ENCODE peak calls at places on chromosomes 4 and X, in ten cellular contexts. H is neural progenitor cell, I is anterior cingulate cortex, L is cardiac muscle cell, C is NCI-H2029 treated with DMSO at 0.1 percent for 48 hours, P is T-helper 9 cell, X is T-cell, U is C1 segment of cervical spinal cord, E is fibroblast of the aortic adventitia, D is posterior cingulate gyrus. Q is an unnamed sample.

GRCh38 chr4:107094332-107094731 is 58.2 kb upstream of the DKK2 start:
- DNase-seq in D (no peak), L (peak), C (no peak), I (no peak), X (no peak), E (peak), P (no peak), H (no peak), U (no peak), Q (peak)

GRCh38 chr4:48033825-48034413 is 17.3 kb downstream of the NIPAL1 start:
- DNase-seq in U (no peak), X (peak), L (peak), C (no peak), H (peak), P (peak), E (peak), I (no peak), D (no peak), Q (peak)

GRCh38 chr4:17494833-17495232 is 17.1 kb downstream of the QDPR start:
- DNase-seq in E (no peak), C (no peak), P (no peak), I (no peak), L (no peak), U (no peak), X (no peak), H (no peak), D (no peak), Q (no peak)

GRCh38 chr4:57051524-57051923 is 58.7 kb downstream of the IGFBP7 start:
- DNase-seq in I (no peak), C (no peak), H (no peak), D (no peak), L (no peak), X (no peak), P (no peak), E (no peak), U (no peak), Q (no peak)

GRCh38 chr4:113212613-113213012 is 163.2 kb downstream of the ANK2 start:
- DNase-seq in P (no peak), I (no peak), D (no peak), U (no peak), E (no peak), X (no peak), C (peak), L (no peak), H (peak), Q (no peak)

GRCh38 chr4:3705236-3705987 is 60.8 kb upstream of the ADRA2C start:
- DNase-seq in E (no peak), U (no peak), X (no peak), C (no peak), H (no peak), L (no peak), I (no peak), P (no peak), D (peak), Q (no peak)

GRCh38 chrX:132612990-132613564 is 124.2 kb upstream of the MBNL3 start:
- DNase-seq in H (peak), P (peak), U (no peak), D (peak), I (no peak), L (peak), X (peak), E (peak), C (peak), Q (peak)

GRCh38 chrX:148192547-148192946 is 211.4 kb downstream of the FMR1NB start:
- DNase-seq in D (no peak), H (no peak), P (no peak), C (no peak), L (no peak), X (no peak), I (no peak), E (no peak), U (no peak), Q (no peak)

GRCh38 chr4:87565746-87566145 is 36.6 kb upstream of the SPARCL1 start:
- DNase-seq in I (no peak), X (no peak), C (no peak), H (no peak), P (no peak), D (no peak), E (no peak), U (no peak), L (no peak), Q (no peak)

GRCh38 chrX:12210196-12210815 is 72.0 kb downstream of the FRMPD4 start:
- DNase-seq in E (peak), H (no peak), D (no peak), U (no peak), L (peak), C (no peak), P (no peak), I (no peak), X (no peak), Q (no peak)

GRCh38 chrX:48903290-48903689 is 5.6 kb downstream of the PQBP1 start:
- DNase-seq in U (no peak), P (no peak), C (no peak), E (no peak), I (no peak), X (no peak), L (no peak), D (no peak), H (no peak), Q (no peak)

GRCh38 chr4:2290488-2290887 is 28.6 kb upstream of the MXD4 start:
- DNase-seq in C (no peak), D (no peak), U (no peak), L (no peak), X (no peak), E (no peak), P (no peak), H (no peak), I (no peak), Q (peak)

GRCh38 chr4:8818063-8818881 is 53.4 kb downstream of the HMX1 start:
- DNase-seq in C (no peak), P (no peak), I (no peak), X (no peak), D (peak), E (no peak), U (no peak), L (no peak), H (peak), Q (no peak)

GRCh38 chr4:124135409-124135813 is 577.1 kb downstream of the ANKRD50 start:
- DNase-seq in P (no peak), I (no peak), H (no peak), X (no peak), C (no peak), U (no peak), E (peak), D (no peak), L (peak), Q (no peak)

GRCh38 chrX:10415704-10416001 is 204.7 kb downstream of the MID1 start:
- DNase-seq in I (no peak), E (peak), P (no peak), D (no peak), C (no peak), U (no peak), H (no peak), L (peak), X (no peak), Q (no peak)

GRCh38 chr4:84691170-84691691 is 108.3 kb downstream of the CDS1 start:
- DNase-seq in I (peak), P (no peak), D (no peak), H (no peak), L (peak), E (peak), X (no peak), U (no peak), C (no peak), Q (no peak)

GRCh38 chrX:132022115-132022862 is 813 bp upstream of the STK26 start:
- DNase-seq in C (no peak), H (no peak), I (no peak), L (peak), U (no peak), D (no peak), E (no peak), P (no peak), X (peak), Q (no peak)

GRCh38 chrX:154459843-154460242 is 1.8 kb downstream of the PLXNA3 start:
- DNase-seq in U (no peak), P (no peak), X (no peak), C (no peak), D (no peak), E (no peak), L (no peak), H (no peak), I (no peak), Q (no peak)

GRCh38 chrX:47093248-47093647 is 15.0 kb downstream of the RGN start:
- DNase-seq in C (peak), U (no peak), X (no peak), D (no peak), I (no peak), E (peak), L (peak), P (no peak), H (peak), Q (peak)